ENCODE peak calls at places on chromosomes 11 and 22, in seven cellular contexts. O is stimulated activated CD4-positive, alpha-beta T cell treated with anti-CD3 and anti-CD28 coated beads, Interleukin-12 subunit alpha, Interleukin-12 subunit beta, amount 100 ng/mL, for 48 hours; U is coronary artery; J is NCI-H146; T is T-helper 2 cell; H is RPMI7951; D is activated naive CD4-positive, alpha-beta T cell. R is an unnamed sample.

GRCh38 chr11:112470355-112470754 is 209.7 kb upstream of the PLET1 start:
- DNase-seq in O (no peak), U (no peak), J (no peak), T (no peak), H (peak; percentile 11), D (no peak), R (peak; percentile 7)

GRCh38 chr22:44730034-44730433 is 22.3 kb upstream of the ARHGAP8 start:
- DNase-seq in O (no peak), U (no peak), J (no peak), T (no peak), H (no peak), D (no peak), R (no peak)

GRCh38 chr11:65695459-65696241 is 16.4 kb upstream of the KAT5 start:
- DNase-seq in O (no peak), U (no peak), J (peak; percentile 75), T (no peak), H (peak; percentile 31), D (no peak), R (no peak)

GRCh38 chr22:46843691-46844297 is 81.3 kb downstream of the TBC1D22A start:
- DNase-seq in O (no peak), U (peak; percentile 58), J (peak; percentile 14), T (no peak), H (peak; percentile 53), D (no peak), R (peak; percentile 73)

GRCh38 chr22:41668971-41669911 is 19.4 kb downstream of the SNU13 start:
- DNase-seq in O (no peak), U (no peak), J (no peak), T (no peak), H (peak; percentile 37), D (no peak), R (peak; percentile 79)

GRCh38 chr22:44436656-44437492 is 61.2 kb downstream of the RTL6 start:
- DNase-seq in O (no peak), U (peak; percentile 57), J (no peak), T (no peak), H (no peak), D (no peak), R (no peak)

GRCh38 chr11:28618426-28618825 is 510.2 kb downstream of the METTL15 start:
- DNase-seq in O (no peak), U (no peak), J (no peak), T (no peak), H (no peak), D (no peak), R (peak; percentile 15)

GRCh38 chr11:16511807-16512114 is 155.4 kb upstream of the SOX6 start:
- DNase-seq in O (no peak), U (no peak), J (no peak), T (no peak), H (no peak), D (no peak), R (no peak)

GRCh38 chr11:2929880-2930704 is 872 bp upstream of the PHLDA2 start:
- DNase-seq in O (no peak), U (no peak), J (peak; percentile 69), T (peak; percentile 15), H (peak; percentile 70), D (no peak), R (peak; percentile 53)